ENCODE peak calls at places on chromosome 18, in five cellular contexts. X is uterus, M is K562, D is heart left ventricle, U is stomach. Q is an unnamed sample.

GRCh38 chr18:72041313-72042032 is 502.7 kb downstream of the CBLN2 start:
- DNase-seq in X (no peak), M (no peak), D (no peak), U (no peak), Q (no peak)

GRCh38 chr18:5298156-5298852 is 2.8 kb upstream of the ZBTB14 start:
- DNase-seq in X (no peak), M (peak; percentile 49), D (no peak), U (no peak), Q (no peak)

GRCh38 chr18:62928316-62928715 is 213.0 kb downstream of the PHLPP1 start:
- DNase-seq in X (no peak), M (no peak), D (no peak), U (no peak), Q (no peak)

GRCh38 chr18:23340661-23341060 is 112.4 kb upstream of the RIOK3 start:
- DNase-seq in X (peak; percentile 40), M (no peak), D (no peak), U (no peak), Q (peak; percentile 20)

GRCh38 chr18:29154758-29155725 is 978.1 kb upstream of the CDH2 start:
- DNase-seq in X (no peak), M (no peak), D (no peak), U (no peak), Q (no peak)

GRCh38 chr18:27713727-27714080 is 463.2 kb downstream of the CDH2 start:
- DNase-seq in X (no peak), M (no peak), D (no peak), U (no peak), Q (no peak)

GRCh38 chr18:23684515-23685197 is 4.6 kb upstream of the LAMA3 start:
- DNase-seq in X (no peak), M (no peak), D (no peak), U (no peak), Q (no peak)

GRCh38 chr18:2994603-2995432 is 18.1 kb downstream of the LPIN2 start:
- DNase-seq in X (no peak), M (peak; percentile 92), D (peak; percentile 55), U (no peak), Q (peak; percentile 39)

GRCh38 chr18:59823611-59824195 is 76.1 kb upstream of the PMAIP1 start:
- DNase-seq in X (peak; percentile 70), M (peak; percentile 64), D (peak; percentile 62), U (peak; percentile 76), Q (no peak)

GRCh38 chr18:2948038-2948437 is 64.9 kb downstream of the LPIN2 start:
- DNase-seq in X (no peak), M (peak; percentile 32), D (peak; percentile 61), U (no peak), Q (no peak)

GRCh38 chr18:11040823-11041712 is 108.3 kb downstream of the PIEZO2 start:
- DNase-seq in X (no peak), M (peak; percentile 47), D (no peak), U (no peak), Q (peak; percentile 62)

GRCh38 chr18:78006805-78007204 is 757.2 kb downstream of the GALR1 start:
- DNase-seq in X (no peak), M (no peak), D (no peak), U (no peak), Q (no peak)

GRCh38 chr18:13450289-13451207 is 232.0 kb downstream of the LDLRAD4 start:
- DNase-seq in X (no peak), M (no peak), D (no peak), U (no peak), Q (no peak)

GRCh38 chr18:70523798-70524182 is 234.9 kb downstream of the SOCS6 start:
- DNase-seq in X (no peak), M (no peak), D (no peak), U (no peak), Q (no peak)

GRCh38 chr18:63180971-63181376 is 138.6 kb downstream of the BCL2 start:
- DNase-seq in X (no peak), M (no peak), D (no peak), U (no peak), Q (no peak)

GRCh38 chr18:7512326-7512725 is 54.8 kb upstream of the PTPRM start:
- DNase-seq in X (no peak), M (no peak), D (no peak), U (no peak), Q (no peak)

GRCh38 chr18:79919089-79919488 is 32.4 kb downstream of the SLC66A2 start:
- DNase-seq in X (peak; percentile 5), M (no peak), D (no peak), U (peak; percentile 25), Q (no peak)

GRCh38 chr18:49561127-49561376 is 805 bp upstream of the LIPG start:
- DNase-seq in X (no peak), M (no peak), D (no peak), U (no peak), Q (no peak)

GRCh38 chr18:62838475-62839098 is 123.2 kb downstream of the PHLPP1 start:
- DNase-seq in X (no peak), M (no peak), D (no peak), U (no peak), Q (no peak)

GRCh38 chr18:845152-845819 is 33.2 kb upstream of the YES1 start:
- DNase-seq in X (no peak), M (no peak), D (no peak), U (no peak), Q (no peak)

GRCh38 chr18:61333746-61334490 is 688 bp downstream of the CDH20 start:
- DNase-seq in X (no peak), M (no peak), D (peak; percentile 18), U (no peak), Q (no peak)

GRCh38 chr18:23479829-23480505 is 23.3 kb upstream of the RMC1 start:
- DNase-seq in X (no peak), M (no peak), D (no peak), U (no peak), Q (no peak)

GRCh38 chr18:63963610-63964256 is 6.1 kb upstream of the SERPINB8 start:
- DNase-seq in X (no peak), M (peak; percentile 13), D (peak; percentile 39), U (peak; percentile 57), Q (peak; percentile 31)

GRCh38 chr18:10099539-10100140 is 185.8 kb downstream of the VAPA start:
- DNase-seq in X (no peak), M (no peak), D (no peak), U (no peak), Q (no peak)

GRCh38 chr18:70384181-70384790 is 95.4 kb downstream of the SOCS6 start:
- DNase-seq in X (no peak), M (peak; percentile 31), D (no peak), U (no peak), Q (no peak)

GRCh38 chr18:26304511-26304910 is 78.3 kb downstream of the TAF4B start:
- DNase-seq in X (no peak), M (no peak), D (no peak), U (no peak), Q (no peak)

GRCh38 chr18:80166240-80166639 is 57.2 kb downstream of the ADNP2 start:
- DNase-seq in X (no peak), M (no peak), D (no peak), U (peak; percentile 15), Q (no peak)

GRCh38 chr18:69935319-69936190 is 12.1 kb downstream of the CD226 start:
- DNase-seq in X (no peak), M (no peak), D (no peak), U (peak; percentile 54), Q (no peak)

GRCh38 chr18:74990563-74991081 is 218.3 kb downstream of the PTGR3 start:
- DNase-seq in X (no peak), M (no peak), D (no peak), U (no peak), Q (no peak)

GRCh38 chr18:74996055-74996454 is 212.9 kb downstream of the PTGR3 start:
- DNase-seq in X (no peak), M (no peak), D (no peak), U (no peak), Q (no peak)

GRCh38 chr18:74995404-74995737 is 213.6 kb downstream of the PTGR3 start:
- DNase-seq in X (no peak), M (no peak), D (no peak), U (no peak), Q (no peak)

GRCh38 chr18:74989134-74989533 is 219.8 kb downstream of the PTGR3 start:
- DNase-seq in X (no peak), M (no peak), D (no peak), U (no peak), Q (no peak)

DNA sequence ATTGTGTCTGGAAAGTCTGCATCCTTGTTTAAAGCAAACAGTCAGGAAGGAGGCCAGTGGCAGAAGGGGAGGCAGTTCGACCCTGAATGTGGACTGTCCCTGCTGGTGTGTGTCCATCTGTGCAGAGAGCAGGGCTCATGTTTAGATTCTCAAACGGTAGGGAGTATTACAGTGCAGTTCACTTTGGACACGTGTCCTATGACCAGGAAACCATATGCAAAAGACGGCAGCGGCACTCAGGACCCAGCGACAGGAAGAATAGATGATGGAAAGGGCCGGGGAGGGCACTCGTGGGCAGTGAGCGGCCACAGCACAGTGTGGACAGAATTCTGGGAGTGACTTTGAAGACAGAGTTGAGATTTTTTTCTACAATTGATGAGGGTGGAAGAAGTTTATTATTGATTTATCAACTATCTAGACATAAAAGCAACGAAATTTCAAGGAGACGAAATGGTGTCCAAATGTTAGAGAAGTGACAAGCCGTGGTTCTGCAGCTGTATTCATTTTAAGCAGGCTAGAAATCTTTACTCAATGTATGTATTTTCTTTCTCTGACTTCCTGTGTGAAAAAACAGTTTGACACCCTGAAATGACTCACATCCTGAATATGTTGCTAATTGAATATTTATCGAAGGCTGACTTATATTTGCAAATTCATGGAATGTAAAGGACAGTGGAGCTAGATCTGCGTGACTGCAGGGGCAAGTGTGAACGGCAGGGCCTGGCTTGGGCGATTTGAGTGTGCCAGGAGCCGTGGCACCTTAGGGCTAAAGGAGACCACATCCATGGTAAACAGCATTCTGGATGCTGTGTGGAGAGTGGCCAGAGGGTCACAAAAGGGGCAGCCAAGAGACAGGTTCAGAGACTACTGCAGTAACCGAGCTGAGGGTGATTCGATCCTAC is 214.2 kb downstream of the PTGR3 start:
- DNase-seq in X (no peak), M (no peak), D (no peak), U (no peak), Q (no peak)
- H3K27ac ChIP-seq in X (no peak overlapping the region), M (no peak overlapping the region), D (no peak overlapping the region), U (peak overlapping the region; percentile 48), Q (no peak overlapping the region)

GRCh38 chr18:58227361-58227930 is 183.4 kb downstream of the NEDD4L start:
- DNase-seq in X (no peak), M (no peak), D (no peak), U (no peak), Q (no peak)

GRCh38 chr18:58225101-58225500 is 181.1 kb downstream of the NEDD4L start:
- DNase-seq in X (no peak), M (no peak), D (no peak), U (no peak), Q (no peak)

GRCh38 chr18:58228176-58228575 is 184.2 kb downstream of the NEDD4L start:
- DNase-seq in X (no peak), M (no peak), D (no peak), U (peak; percentile 74), Q (peak; percentile 14)

GRCh38 chr18:58224425-58224750 is 180.4 kb downstream of the NEDD4L start:
- DNase-seq in X (no peak), M (no peak), D (no peak), U (no peak), Q (no peak)

GRCh38 chr18:58226476-58226875 is 182.4 kb downstream of the NEDD4L start:
- DNase-seq in X (no peak), M (no peak), D (no peak), U (peak; percentile 22), Q (no peak)
- H3K4me1 ChIP-seq in X (no peaks in the 10 kb centered on the region), M (peaks cover 16% of the 10 kb centered on the region), D (peaks cover 11% of the 10 kb centered on the region), U (peaks cover 49% of the 10 kb centered on the region), Q (peaks cover 19% of the 10 kb centered on the region)

GRCh38 chr18:76052196-76052595 is 442.8 kb downstream of the ZNF516 start:
- DNase-seq in X (no peak), M (no peak), D (no peak), U (no peak), Q (no peak)
- H3K27me3 ChIP-seq in X (no peaks in the 10 kb centered on the region), M (peaks cover 7% of the 10 kb centered on the region), D (no peaks in the 10 kb centered on the region), U (no peaks in the 10 kb centered on the region), Q (no peaks in the 10 kb centered on the region)

GRCh38 chr18:73724908-73725307 is 422.7 kb downstream of the FBXO15 start:
- DNase-seq in X (no peak), M (no peak), D (no peak), U (no peak), Q (no peak)
- H3K27ac ChIP-seq in X (no peak overlapping the region), M (no peak overlapping the region), D (no peak overlapping the region), U (no peak overlapping the region), Q (no peak overlapping the region)

Q was measured in heart right ventricle.